ENCODE peak calls at places on chromosomes 11 and 22, in nine cellular contexts. O, G, V, Z, Y, L, P, B and W are unnamed samples.

GRCh38 chr22:38927033-38927789 is 30.2 kb upstream of the APOBEC3A start:
- DNase-seq in Y (peak; percentile 27), O (peak; percentile 75), P (peak; percentile 77), Z (peak; percentile 80), L (no peak), G (peak; percentile 63), V (peak; percentile 88), B (peak; percentile 89), W (peak; percentile 22)

GRCh38 chr11:70713988-70714665 is 315.8 kb downstream of the CTTN start:
- DNase-seq in Z (no peak), B (peak; percentile 87), L (no peak), P (no peak), O (no peak), Y (no peak), G (no peak), V (no peak), W (no peak)

GRCh38 chr22:39003165-39003638 is 10.9 kb upstream of the APOBEC3C start:
- DNase-seq in Z (peak; percentile 69), B (peak; percentile 91), V (peak; percentile 83), L (no peak), G (peak; percentile 83), O (peak; percentile 64), Y (peak; percentile 80), P (peak; percentile 79), W (peak; percentile 67)

GRCh38 chr11:12725863-12726666 is 51.8 kb downstream of the TEAD1 start:
- DNase-seq in Y (peak; percentile 61), G (peak; percentile 19), Z (no peak), L (no peak), V (no peak), B (no peak), O (no peak), P (no peak), W (no peak)

GRCh38 chr11:49208006-49208721 is at the start of gene FOLH1:
- DNase-seq in P (peak; percentile 13), B (peak; percentile 42), Y (peak; percentile 8), V (no peak), G (peak; percentile 6), Z (no peak), O (peak; percentile 70), L (no peak), W (no peak)

GRCh38 chr22:39434243-39434653 is 22.6 kb upstream of the MGAT3 start:
- DNase-seq in B (no peak), V (no peak), O (peak; percentile 53), P (no peak), L (no peak), Y (no peak), G (no peak), Z (no peak), W (no peak)

GRCh38 chr22:36417281-36417686 is 29.5 kb upstream of the MYH9 start:
- DNase-seq in P (no peak), L (no peak), O (peak; percentile 63), V (peak; percentile 82), G (no peak), Z (no peak), B (no peak), Y (peak; percentile 98), W (no peak)

GRCh38 chr22:17972385-17973181 is 51.8 kb downstream of the MICAL3 start:
- DNase-seq in P (no peak), V (no peak), Y (peak; percentile 63), L (no peak), B (no peak), O (peak; percentile 68), G (peak; percentile 63), Z (no peak), W (no peak)

GRCh38 chr11:2301631-2302272 is at the start of the genes C11orf21 and TSPAN32:
- DNase-seq in P (no peak), L (no peak), V (peak; percentile 57), G (no peak), O (peak; percentile 68), Z (no peak), B (no peak), Y (no peak), W (peak; percentile 61)

GRCh38 chr11:112524808-112525207 is 264.1 kb upstream of the PLET1 start:
- DNase-seq in Z (no peak), G (no peak), V (peak; percentile 26), B (no peak), Y (no peak), L (no peak), O (peak; percentile 55), P (no peak), W (no peak)

GRCh38 chr22:39208013-39208680 is 36.6 kb downstream of the PDGFB start:
- DNase-seq in B (peak; percentile 27), G (no peak), P (no peak), Z (no peak), O (no peak), Y (no peak), L (no peak), V (no peak), W (no peak)

GRCh38 chr22:45503816-45504702 is 1.4 kb downstream of the FBLN1 start:
- DNase-seq in P (no peak), V (no peak), B (peak; percentile 77), Y (no peak), O (peak; percentile 46), L (no peak), G (no peak), Z (peak; percentile 75), W (no peak)

GRCh38 chr11:83998921-83999320 is 712.8 kb upstream of the CCDC90B start:
- DNase-seq in G (no peak), L (no peak), P (no peak), B (no peak), Z (no peak), V (no peak), O (no peak), Y (no peak), W (no peak)

GRCh38 chr11:115939104-115939503 is 434.9 kb upstream of the CADM1 start:
- DNase-seq in O (no peak), V (no peak), B (no peak), Z (no peak), G (no peak), P (no peak), Y (no peak), L (no peak), W (no peak)

GRCh38 chr11:99199336-99199735 is 178.6 kb downstream of the CNTN5 start:
- DNase-seq in O (peak; percentile 70), V (no peak), G (no peak), Y (no peak), B (no peak), Z (no peak), P (no peak), L (no peak), W (no peak)

GRCh38 chr22:19596680-19597398 is 72.6 kb upstream of the CLDN5 start:
- DNase-seq in O (no peak), L (no peak), V (no peak), P (peak; percentile 5), G (no peak), Y (no peak), B (no peak), Z (no peak), W (no peak)

GRCh38 chr11:76861490-76861953 is 804 bp downstream of the ACER3 start:
- DNase-seq in P (peak; percentile 26), G (peak; percentile 22), Z (no peak), O (no peak), B (no peak), L (no peak), V (no peak), Y (no peak), W (no peak)

GRCh38 chr11:76857776-76858461 is 2.8 kb upstream of the ACER3 start:
- DNase-seq in L (no peak), B (no peak), V (no peak), O (no peak), P (no peak), G (no peak), Y (no peak), Z (no peak), W (no peak)

GRCh38 chr11:76859708-76860233 is 947 bp upstream of the ACER3 start:
- DNase-seq in Y (no peak), O (no peak), L (no peak), B (no peak), P (no peak), G (no peak), Z (no peak), V (no peak), W (no peak)

GRCh38 chr11:76863196-76863777 is 2.6 kb downstream of the ACER3 start:
- DNase-seq in P (no peak), O (no peak), Z (no peak), Y (no peak), V (peak; percentile 21), L (no peak), B (no peak), G (no peak), W (no peak)

GRCh38 chr11:76860539-76861475 is at the start of gene ACER3:
- DNase-seq in P (peak; percentile 99), Z (peak; percentile 95), B (peak; percentile 94), V (peak; percentile 95), L (peak; percentile 77), Y (peak; percentile 75), O (peak; percentile 94), G (peak; percentile 89), W (peak; percentile 33)
- TF ChIP-seq CTCF in P (no peak), Z (no peak), B (no peak), V (peak; percentile 35), L (no peak), Y (peak; percentile 43), O (no peak), G (peak; percentile 51), W (no peak)

DNA sequence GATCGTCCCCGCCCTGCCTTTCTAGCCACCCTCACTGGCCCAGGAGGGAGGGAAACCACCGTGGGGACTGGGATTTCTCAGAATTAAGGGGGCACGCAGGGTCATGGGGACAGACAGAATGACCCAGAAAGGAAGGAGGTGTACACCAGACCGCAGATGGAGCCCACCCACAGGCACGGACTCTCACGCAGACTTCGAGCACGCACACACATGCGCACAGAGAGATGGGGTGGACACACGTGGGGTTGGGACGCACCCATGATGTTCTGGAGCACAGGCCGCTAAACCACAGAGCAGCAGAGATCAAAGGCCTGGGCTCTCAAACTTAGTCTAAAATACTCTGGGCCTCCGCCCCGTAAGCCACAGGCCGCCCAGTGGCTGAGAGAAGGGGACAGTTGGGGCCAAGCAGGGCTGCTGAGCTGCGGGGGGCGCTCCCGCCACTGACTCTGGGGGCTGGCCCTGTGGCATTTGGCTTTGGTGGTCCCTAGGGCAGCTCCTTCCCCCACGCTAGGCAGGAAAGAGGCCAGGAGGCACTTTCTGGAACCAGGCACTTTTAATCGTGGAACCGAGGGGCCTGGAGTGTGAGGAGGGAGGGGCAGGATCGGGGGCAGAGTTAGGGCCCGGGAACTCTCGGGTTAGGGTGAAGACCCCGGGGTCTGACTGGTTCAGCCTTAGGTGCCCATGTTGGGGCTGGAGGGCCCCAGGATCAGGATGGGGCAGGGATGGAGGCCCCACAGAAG is 1.5 kb downstream of the IFITM5 start:
- DNase-seq in B (no peak), G (no peak), Y (no peak), L (no peak), O (peak; percentile 38), Z (peak; percentile 3), P (no peak), V (no peak), W (no peak)
- TF ChIP-seq CTCF in B (no peak), G (no peak), Y (no peak), L (no peak), O (no peak), Z (no peak), P (no peak), V (no peak), W (no peak)

GRCh38 chr22:46681010-46681409 is 57.0 kb downstream of the CERK start:
- DNase-seq in G (no peak), Z (no peak), P (peak; percentile 76), L (no peak), Y (no peak), B (no peak), V (no peak), O (no peak), W (no peak)
- TF ChIP-seq CTCF in G (peak; percentile 46), Z (no peak), P (peak; percentile 44), L (no peak), Y (peak; percentile 51), B (no peak), V (peak; percentile 18), O (peak; percentile 28), W (no peak)

GRCh38 chr11:65013692-65014145 is 241 bp upstream of the ARL2 start:
- DNase-seq in V (peak; percentile 92), O (peak; percentile 94), B (peak; percentile 95), Z (peak; percentile 94), P (peak; percentile 97), G (peak; percentile 92), Y (peak; percentile 66), L (peak; percentile 70), W (peak; percentile 72)
- TF ChIP-seq CTCF in V (peak; percentile 94), O (no peak), B (peak; percentile 59), Z (peak; percentile 59), P (peak; percentile 69), G (no peak), Y (no peak), L (peak; percentile 80), W (peak; percentile 74)